ENCODE peak calls at places on chromosomes 16 and 17, in four cellular contexts. Z, Y, M and F are unnamed samples. For H3K4me1, the result is how much of the 10 kb centered on the place peaks cover.

GRCh38 chr17:79645022-79645776 is 34.3 kb upstream of the RBFOX3 start:
- DNase-seq in Z (no peak), Y (no peak), M (peak), F (no peak)

GRCh38 chr16:65704866-65705265 is 583.0 kb upstream of the CDH11 start:
- DNase-seq in Z (no peak), Y (no peak), M (no peak), F (no peak)

GRCh38 chr17:82832411-82832810 is 7.4 kb downstream of the ZNF750 start:
- DNase-seq in Z (no peak), Y (peak), M (no peak), F (no peak)

GRCh38 chr17:82389379-82389778 is 17.8 kb downstream of the UTS2R start:
- DNase-seq in Z (no peak), Y (no peak), M (no peak), F (no peak)

GRCh38 chr17:14744716-14745115 is 443.8 kb downstream of the HS3ST3B1 start:
- DNase-seq in Z (no peak), Y (no peak), M (no peak), F (no peak)

GRCh38 chr16:13957197-13958078 is 37.5 kb downstream of the ERCC4 start:
- DNase-seq in Z (peak), Y (no peak), M (peak), F (no peak)

GRCh38 chr17:19410875-19411291 is at the start of gene RNF112:
- DNase-seq in Z (peak), Y (no peak), M (peak), F (no peak)

GRCh38 chr16:80620656-80621605 is 80.1 kb downstream of the DYNLRB2 start:
- DNase-seq in Z (no peak), Y (no peak), M (no peak), F (no peak)

GRCh38 chr17:75065562-75066151 is 18.6 kb downstream of the KCTD2 start:
- DNase-seq in Z (no peak), Y (no peak), M (no peak), F (no peak)

GRCh38 chr17:9893606-9894005 is 11.5 kb downstream of the RCVRN start:
- DNase-seq in Z (no peak), Y (no peak), M (no peak), F (no peak)

GRCh38 chr17:48740537-48740936 is 12.0 kb upstream of the HOXB13 start:
- DNase-seq in Z (no peak), Y (no peak), M (no peak), F (no peak)

GRCh38 chr16:17067882-17068281 is 402.9 kb downstream of the XYLT1 start:
- DNase-seq in Z (no peak), Y (no peak), M (no peak), F (no peak)

GRCh38 chr17:28379814-28380571 is 8.5 kb downstream of the SARM1 start:
- DNase-seq in Z (no peak), Y (no peak), M (peak), F (no peak)

GRCh38 chr17:7046127-7046724 is 2.3 kb upstream of the SLC16A11 start:
- DNase-seq in Z (no peak), Y (no peak), M (no peak), F (no peak)

GRCh38 chr17:73939808-73940207 is 263.7 kb upstream of the RPL38 start:
- DNase-seq in Z (no peak), Y (no peak), M (no peak), F (no peak)

GRCh38 chr16:88676502-88677242 is 9.6 kb downstream of the SNAI3 start:
- DNase-seq in Z (no peak), Y (no peak), M (no peak), F (no peak)

GRCh38 chr17:19024101-19025078 is 19.8 kb upstream of the FAM83G start:
- DNase-seq in Z (no peak), Y (no peak), M (no peak), F (no peak)

GRCh38 chr17:14774774-14775173 is 473.9 kb downstream of the HS3ST3B1 start:
- DNase-seq in Z (no peak), Y (no peak), M (no peak), F (no peak)

GRCh38 chr17:28466521-28467048 is 6.9 kb upstream of the SLC13A2 start:
- DNase-seq in Z (peak), Y (no peak), M (peak), F (no peak)

GRCh38 chr17:66354981-66355380 is 52.6 kb downstream of the PRKCA start:
- DNase-seq in Z (no peak), Y (no peak), M (no peak), F (no peak)

GRCh38 chr16:69621225-69621624 is 55.5 kb downstream of the NFAT5 start:
- DNase-seq in Z (no peak), Y (no peak), M (no peak), F (no peak)

GRCh38 chr17:82679586-82680465 is 18.7 kb downstream of the RAB40B start:
- DNase-seq in Z (no peak), Y (no peak), M (no peak), F (no peak)

GRCh38 chr16:21194771-21195301 is 16.5 kb downstream of the ZP2 start:
- DNase-seq in Z (no peak), Y (no peak), M (no peak), F (no peak)

GRCh38 chr17:30224419-30224960 is 11.0 kb downstream of the SLC6A4 start:
- DNase-seq in Z (no peak), Y (no peak), M (no peak), F (no peak)

GRCh38 chr17:42937712-42938596 is 26.3 kb downstream of the AARSD1 start:
- DNase-seq in Z (peak), Y (peak), M (peak), F (peak)

GRCh38 chr17:15213381-15214087 is 51.6 kb downstream of the PMP22 start:
- DNase-seq in Z (no peak), Y (no peak), M (peak), F (peak)

GRCh38 chr17:10036511-10037061 is 131.5 kb upstream of the RCVRN start:
- DNase-seq in Z (no peak), Y (no peak), M (no peak), F (no peak)

GRCh38 chr17:17523714-17524075 is 27.5 kb upstream of the RASD1 start:
- DNase-seq in Z (no peak), Y (no peak), M (no peak), F (no peak)

GRCh38 chr16:15439102-15439501 is 4.7 kb downstream of the BMERB1 start:
- DNase-seq in Z (no peak), Y (no peak), M (no peak), F (no peak)

GRCh38 chr17:36934144-36934758 is 3.0 kb upstream of the LHX1 start:
- DNase-seq in Z (no peak), Y (no peak), M (peak), F (no peak)

GRCh38 chr17:58284613-58285421 is 4.1 kb upstream of the MPO start:
- DNase-seq in Z (no peak), Y (peak), M (no peak), F (no peak)

GRCh38 chr16:57764006-57764340 is 28.4 kb downstream of the KATNB1 start:
- DNase-seq in Z (no peak), Y (no peak), M (no peak), F (no peak)

GRCh38 chr17:43468746-43469544 is 14.8 kb upstream of the DHX8 start:
- DNase-seq in Z (no peak), Y (no peak), M (no peak), F (no peak)

GRCh38 chr16:50021509-50021908 is 3.5 kb upstream of the CNEP1R1 start:
- DNase-seq in Z (no peak), Y (no peak), M (no peak), F (peak)

GRCh38 chr16:88523381-88524159 is 46.6 kb upstream of the ZC3H18 start:
- DNase-seq in Z (peak), Y (no peak), M (no peak), F (no peak)

GRCh38 chr17:752002-752619 is at the start of gene GEMIN4:
- DNase-seq in Z (peak), Y (peak), M (peak), F (peak)

GRCh38 chr17:1108810-1109605 is 70.8 kb downstream of the ABR start:
- DNase-seq in Z (no peak), Y (peak), M (peak), F (no peak)

GRCh38 chr17:48555616-48556533 is 11.0 kb upstream of the HOXB2 start:
- DNase-seq in Z (peak), Y (no peak), M (no peak), F (no peak)

GRCh38 chr17:4542726-4543191 is 12.4 kb downstream of the MYBBP1A start:
- DNase-seq in Z (no peak), Y (no peak), M (no peak), F (no peak)

GRCh38 chr16:77788196-77789084 is at the start of gene VAT1L:
- DNase-seq in Z (no peak), Y (no peak), M (peak), F (peak)
- H3K4me3 ChIP-seq in Z (no peak), Y (no peak), M (peak), F (peak)

DNA sequence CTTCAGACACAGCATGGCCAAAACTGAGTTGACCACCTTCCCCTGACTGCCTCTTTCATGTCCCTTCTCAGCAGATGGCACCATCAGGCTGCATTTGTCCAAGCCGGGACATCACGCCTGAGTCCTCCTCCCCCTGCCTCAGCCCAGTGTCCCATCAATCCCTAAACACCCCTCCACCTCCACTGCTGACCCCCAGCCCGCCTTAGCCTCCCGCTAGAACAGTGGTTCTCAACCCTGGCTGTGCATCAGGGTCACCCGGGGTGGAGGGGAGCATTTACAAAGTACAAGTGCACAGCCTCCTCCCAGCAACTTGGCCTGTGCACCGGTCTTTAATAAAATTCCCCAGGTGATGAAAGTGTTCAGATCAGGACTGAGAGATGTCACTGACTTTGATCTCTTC is 4.0 kb downstream of the C16orf82 start:
- DNase-seq in Z (no peak), Y (no peak), M (no peak), F (no peak)
- H3K9ac ChIP-seq in Z (no peak), Y (no peak), M (no peak), F (no peak)

GRCh38 chr16:2031081-2031577 is 4.4 kb downstream of the NHERF2 start:
- DNase-seq in Z (no peak), Y (no peak), M (no peak), F (no peak)
- H3K4me1 ChIP-seq in Z (half or more), Y (under half), M (under half), F (half or more)

GRCh38 chr16:86509759-86510464 is 415 bp upstream of the FOXF1 start:
- DNase-seq in Z (no peak), Y (no peak), M (no peak), F (no peak)

GRCh38 chr16:86510465-86511261 is at the start of gene FOXF1:
- DNase-seq in Z (no peak), Y (no peak), M (no peak), F (no peak)

GRCh38 chr16:86512860-86513470 is 2.6 kb downstream of the FOXF1 start:
- DNase-seq in Z (no peak), Y (no peak), M (no peak), F (no peak)

GRCh38 chr16:86512301-86512859 is 2.1 kb downstream of the FOXF1 start:
- DNase-seq in Z (no peak), Y (no peak), M (no peak), F (no peak)

DNA sequence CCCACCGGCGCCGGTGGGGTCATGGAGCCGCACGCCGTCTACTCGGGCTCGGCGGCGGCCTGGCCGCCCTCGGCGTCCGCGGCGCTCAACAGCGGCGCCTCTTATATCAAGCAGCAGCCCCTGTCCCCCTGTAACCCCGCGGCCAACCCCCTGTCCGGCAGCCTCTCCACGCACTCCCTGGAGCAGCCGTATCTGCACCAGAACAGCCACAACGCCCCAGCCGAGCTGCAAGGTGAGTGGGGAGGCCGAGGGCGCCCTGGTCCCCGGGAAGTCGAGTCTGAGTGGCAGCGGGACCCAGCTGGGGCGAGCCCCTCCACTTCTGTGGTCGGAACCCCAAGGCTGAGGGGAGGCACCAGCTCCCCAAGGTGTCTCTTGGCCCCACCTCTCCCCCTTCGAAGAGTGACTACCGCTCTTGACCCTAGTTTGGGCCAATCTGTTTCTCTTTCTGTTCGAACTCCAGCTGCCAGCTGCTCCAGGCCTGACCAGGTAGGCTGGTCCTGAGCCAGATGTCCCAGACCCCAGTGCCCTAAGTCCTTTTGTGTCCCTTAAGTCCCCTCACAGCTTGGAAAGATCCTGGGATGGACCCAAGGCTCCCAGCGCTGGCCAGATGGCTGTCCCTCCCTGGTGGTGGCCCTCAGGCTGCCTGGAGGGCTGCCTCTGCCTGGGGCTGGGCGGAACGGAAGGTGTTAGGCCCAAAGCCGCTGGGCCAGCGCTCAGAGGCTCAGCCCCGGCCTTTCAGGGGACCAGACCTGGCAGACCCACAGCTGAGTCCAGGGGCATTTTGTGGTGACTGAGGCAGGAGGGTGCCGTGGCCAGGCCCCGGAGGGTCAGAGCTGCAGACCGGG is 1.2 kb downstream of the FOXF1 start:
- DNase-seq in Z (no peak), Y (no peak), M (no peak), F (no peak)
- H3K4me3 ChIP-seq in Z (no peak), Y (no peak), M (no peak), F (no peak)

GRCh38 chr17:50464736-50465135 is 3.9 kb downstream of the CHAD start:
- DNase-seq in Z (no peak), Y (no peak), M (no peak), F (no peak)
- H3K9ac ChIP-seq in Z (no peak), Y (no peak), M (no peak), F (no peak)

DNA sequence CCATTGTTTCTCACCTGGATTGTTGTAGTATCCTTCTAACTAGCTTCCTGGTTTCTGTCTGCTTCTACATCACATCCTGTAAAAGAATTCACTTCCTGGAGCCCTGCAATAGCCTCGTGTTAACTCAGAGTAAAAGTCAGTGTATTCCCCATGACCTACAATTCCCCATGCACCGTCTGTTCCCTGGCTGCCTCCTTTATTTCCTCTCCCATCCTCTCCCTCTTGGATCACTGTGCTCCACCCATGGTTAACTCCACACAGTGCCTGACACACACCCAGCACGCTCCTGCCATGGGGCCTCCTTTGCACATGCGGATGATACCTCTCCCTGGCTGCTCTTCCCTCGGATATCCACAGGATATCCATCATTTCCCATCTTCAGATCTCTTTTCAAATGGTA is 301.4 kb upstream of the IRX3 start:
- DNase-seq in Z (no peak), Y (no peak), M (no peak), F (no peak)
- H3K4me1 ChIP-seq in Z (under half), Y (under half), M (under half), F (under half)